ENCODE peak calls at places on chromosomes 16 and 17, in four cellular contexts. Q is caudate nucleus, S is uterus, H is amygdala. U is an unnamed sample.

GRCh38 chr17:39823407-39824054 is 40.6 kb downstream of the IKZF3 start:
- DNase-seq in Q (no peak), S (no peak), H (no peak), U (no peak)

GRCh38 chr17:2150871-2151270 is 96.0 kb downstream of the HIC1 start:
- DNase-seq in Q (no peak), S (no peak), H (no peak), U (no peak)

GRCh38 chr17:29008591-29008990 is 2.8 kb upstream of the SEZ6 start:
- DNase-seq in Q (no peak), S (no peak), H (no peak), U (no peak)

GRCh38 chr17:8574687-8575086 is 55.8 kb downstream of the MYH10 start:
- DNase-seq in Q (no peak), S (peak; percentile 20), H (no peak), U (no peak)

GRCh38 chr17:52096056-52096455 is 62.5 kb downstream of the CA10 start:
- DNase-seq in Q (no peak), S (no peak), H (no peak), U (no peak)

GRCh38 chr17:72492494-72492893 is 371.7 kb downstream of the SOX9 start:
- DNase-seq in Q (no peak), S (no peak), H (no peak), U (no peak)

GRCh38 chr16:85237817-85238216 is 125.5 kb upstream of the CIBAR2 start:
- DNase-seq in Q (no peak), S (no peak), H (no peak), U (no peak)

GRCh38 chr16:58020628-58021521 is 4.7 kb upstream of the MMP15 start:
- DNase-seq in Q (peak; percentile 32), S (peak; percentile 54), H (peak; percentile 53), U (no peak)

GRCh38 chr16:175145-175949 is 1.1 kb upstream of the HBA1 start:
- DNase-seq in Q (no peak), S (no peak), H (no peak), U (no peak)

GRCh38 chr17:67375761-67376160 is 1.3 kb upstream of the PITPNC1 start:
- DNase-seq in Q (no peak), S (no peak), H (no peak), U (no peak)

GRCh38 chr17:72719582-72720493 is 372.6 kb downstream of the SLC39A11 start:
- DNase-seq in Q (no peak), S (no peak), H (no peak), U (peak; percentile 74)

U was measured in AML-193.